ENCODE peak calls at places on chromosomes 11 and 22, in eight cellular contexts. M, J, K, T, X, S, I and O are unnamed samples.
A peak's percentile ranks its signal among the peaks of the same experiment; 100 is the strongest.

GRCh38 chr11:16160146-16160545 is 196.2 kb downstream of the SOX6 start:
- DNase-seq in M (no peak), J (no peak), K (no peak), T (no peak), X (no peak), S (no peak), I (no peak), O (no peak)

GRCh38 chr11:2072551-2073261 is 66.5 kb downstream of the IGF2 start:
- DNase-seq in M (no peak), J (no peak), K (peak; percentile 24), T (no peak), X (no peak), S (no peak), I (no peak), O (no peak)

GRCh38 chr11:129117595-129118350 is 74.4 kb downstream of the ARHGAP32 start:
- DNase-seq in M (no peak), J (peak; percentile 48), K (peak; percentile 29), T (peak; percentile 51), X (peak; percentile 0), S (peak; percentile 74), I (peak; percentile 20), O (no peak)

GRCh38 chr22:35596821-35597220 is 20.3 kb downstream of the MB start:
- DNase-seq in M (peak; percentile 92), J (no peak), K (no peak), T (no peak), X (no peak), S (no peak), I (no peak), O (no peak)

GRCh38 chr22:31857247-31857646 is 87.1 kb upstream of the YWHAH start:
- DNase-seq in M (no peak), J (no peak), K (no peak), T (no peak), X (no peak), S (peak; percentile 95), I (no peak), O (no peak)

GRCh38 chr11:67632175-67632981 is 2.6 kb upstream of the NUDT8 start:
- DNase-seq in M (peak; percentile 61), J (no peak), K (peak; percentile 92), T (no peak), X (no peak), S (no peak), I (peak; percentile 80), O (no peak)

GRCh38 chr11:3014314-3014938 is 22.3 kb upstream of the NAP1L4 start:
- DNase-seq in M (no peak), J (no peak), K (no peak), T (no peak), X (no peak), S (no peak), I (peak; percentile 28), O (no peak)

GRCh38 chr22:17941501-17942406 is 82.6 kb downstream of the MICAL3 start:
- DNase-seq in M (no peak), J (no peak), K (no peak), T (no peak), X (no peak), S (no peak), I (no peak), O (no peak)

GRCh38 chr22:30697975-30698374 is 3.3 kb downstream of the OSBP2 start:
- DNase-seq in M (peak; percentile 17), J (no peak), K (no peak), T (no peak), X (no peak), S (no peak), I (no peak), O (no peak)

GRCh38 chr11:10355257-10355661 is 50.4 kb downstream of the ADM start:
- DNase-seq in M (no peak), J (no peak), K (no peak), T (no peak), X (no peak), S (no peak), I (no peak), O (no peak)
- TF ChIP-seq POLR2AphosphoS5 in M (no peak), J (no peak), K (no peak), T (no peak), X (no peak), S (no peak), I (no peak), O (no peak)

GRCh38 chr11:118923721-118924587 is 1.8 kb downstream of the BCL9L start:
- DNase-seq in M (peak; percentile 65), J (no peak), K (no peak), T (no peak), X (no peak), S (no peak), I (peak; percentile 43), O (no peak)

GRCh38 chr11:118922745-118923627 is 2.7 kb downstream of the BCL9L start:
- DNase-seq in M (peak; percentile 65), J (no peak), K (no peak), T (no peak), X (no peak), S (no peak), I (no peak), O (no peak)

GRCh38 chr11:118921929-118922744 is 3.6 kb downstream of the BCL9L start:
- DNase-seq in M (peak; percentile 96), J (no peak), K (peak; percentile 88), T (peak; percentile 87), X (no peak), S (peak; percentile 88), I (peak; percentile 81), O (no peak)

GRCh38 chr11:118927554-118928107 is 1.9 kb upstream of the BCL9L start:
- DNase-seq in M (no peak), J (no peak), K (no peak), T (no peak), X (no peak), S (no peak), I (no peak), O (no peak)

GRCh38 chr11:118924591-118925585 is 838 bp downstream of the BCL9L start:
- DNase-seq in M (peak; percentile 86), J (peak; percentile 37), K (peak; percentile 59), T (no peak), X (peak; percentile 84), S (peak; percentile 84), I (peak; percentile 64), O (peak; percentile 85)
- TF ChIP-seq POLR2AphosphoS5 in M (no peak), J (no peak), K (no peak), T (peak; percentile 37), X (no peak), S (no peak), I (no peak), O (no peak)

DNA sequence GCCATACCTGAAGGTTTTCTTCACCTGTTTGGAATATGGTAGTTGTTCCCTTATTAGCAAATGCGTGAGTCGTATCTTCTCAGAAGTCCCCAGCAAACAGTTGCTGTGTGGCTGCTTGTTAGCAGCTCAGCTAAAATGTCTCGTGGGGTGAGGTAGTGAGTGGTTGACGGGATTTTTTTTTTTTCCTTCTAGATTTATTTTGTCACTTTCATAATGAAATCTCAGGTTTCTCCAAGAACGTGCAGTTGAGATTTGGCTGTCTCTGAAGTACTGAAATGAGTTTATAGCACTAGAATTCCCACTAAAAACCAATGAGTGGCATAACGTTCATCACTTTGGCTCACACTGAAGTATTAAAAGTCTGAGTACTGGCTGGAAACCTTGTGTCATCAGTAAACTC is 16.8 kb downstream of the RCN1 start:
- DNase-seq in M (no peak), J (no peak), K (no peak), T (no peak), X (no peak), S (no peak), I (no peak), O (no peak)
- TF ChIP-seq POLR2AphosphoS5 in M (no peak), J (no peak), K (no peak), T (no peak), X (no peak), S (no peak), I (no peak), O (no peak)

GRCh38 chr11:46380340-46381045 is 976 bp upstream of the MDK start:
- DNase-seq in M (peak; percentile 85), J (peak; percentile 36), K (peak; percentile 80), T (peak; percentile 57), X (peak; percentile 76), S (peak; percentile 90), I (peak; percentile 87), O (peak; percentile 71)
- TF ChIP-seq POLR2AphosphoS5 in M (no peak), J (no peak), K (no peak), T (no peak), X (no peak), S (no peak), I (peak; percentile 36), O (no peak)

GRCh38 chr11:4455439-4455838 is 6.3 kb downstream of the OR52K2 start:
- DNase-seq in M (no peak), J (peak; percentile 95), K (no peak), T (no peak), X (no peak), S (no peak), I (no peak), O (no peak)

GRCh38 chr11:4459470-4459869 is 10.4 kb downstream of the OR52K2 start:
- DNase-seq in M (no peak), J (peak; percentile 92), K (no peak), T (no peak), X (no peak), S (no peak), I (peak; percentile 17), O (no peak)

GRCh38 chr11:4448995-4449394 is at the start of gene OR52K2:
- DNase-seq in M (no peak), J (no peak), K (no peak), T (no peak), X (no peak), S (no peak), I (no peak), O (no peak)

GRCh38 chr11:4453118-4453517 is 4.0 kb downstream of the OR52K2 start:
- DNase-seq in M (no peak), J (no peak), K (no peak), T (no peak), X (no peak), S (no peak), I (no peak), O (no peak)

GRCh38 chr11:4454031-4454430 is 4.9 kb downstream of the OR52K2 start:
- DNase-seq in M (no peak), J (peak; percentile 70), K (no peak), T (no peak), X (no peak), S (no peak), I (no peak), O (no peak)
- TF ChIP-seq POLR2AphosphoS5 in M (no peak), J (no peak), K (no peak), T (no peak), X (no peak), S (no peak), I (no peak), O (no peak)

DNA sequence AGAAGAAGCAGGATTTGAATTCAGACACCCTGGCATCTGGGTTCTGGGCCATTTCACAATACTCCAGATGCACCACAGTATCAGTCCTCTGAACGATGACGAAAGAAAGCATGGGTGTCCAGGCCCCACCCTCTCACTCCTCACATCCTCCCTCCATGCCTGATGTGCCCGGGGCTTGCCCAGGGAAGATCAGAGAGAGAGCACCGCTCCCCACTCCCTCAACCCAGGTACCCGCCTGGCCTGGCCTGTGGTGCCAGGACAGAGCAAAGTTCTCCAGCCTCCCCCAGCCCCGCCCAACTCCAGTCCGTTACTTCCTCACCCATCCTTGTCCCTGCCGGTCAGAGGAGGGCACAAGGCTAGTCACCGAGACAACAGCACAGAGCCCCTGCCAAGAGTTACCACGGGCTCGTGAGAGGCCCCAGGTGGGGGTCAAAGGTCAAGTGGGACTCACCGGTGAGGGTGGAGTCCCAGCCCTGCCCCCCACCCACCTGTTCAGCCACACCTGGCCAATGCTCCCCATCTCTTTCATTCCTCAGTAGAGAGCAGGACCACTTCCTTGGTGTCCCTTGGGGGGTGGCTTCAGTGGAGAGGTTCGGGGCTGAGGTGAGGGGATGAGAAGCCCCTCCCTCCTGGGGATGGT is 8.1 kb downstream of the BCL9L start:
- DNase-seq in M (peak; percentile 95), J (peak; percentile 84), K (no peak), T (no peak), X (no peak), S (no peak), I (peak; percentile 77), O (no peak)
- TF ChIP-seq POLR2AphosphoS5 in M (peak; percentile 77), J (peak; percentile 34), K (peak; percentile 75), T (peak; percentile 35), X (no peak), S (no peak), I (no peak), O (no peak)

GRCh38 chr22:25564320-25564978 is at the start of gene GRK3:
- DNase-seq in M (peak; percentile 88), J (peak; percentile 90), K (peak; percentile 55), T (peak; percentile 75), X (peak; percentile 53), S (peak; percentile 75), I (peak; percentile 72), O (peak; percentile 58)
- TF ChIP-seq POLR2AphosphoS5 in M (no peak), J (peak; percentile 72), K (no peak), T (peak; percentile 13), X (no peak), S (peak; percentile 70), I (no peak), O (peak; percentile 74)